ENCODE peak calls at places on chromosomes 11 and 22, in eight cellular contexts. V is ovary, X is Caco-2, Y is HCT116, J is adipocyte, R is A673, G is adrenal gland, D is heart left ventricle. A is an unnamed sample. For H3K4me1, the result is how much of the 10 kb centered on the place peaks cover.

GRCh38 chr11:102287963-102288744 is 29.1 kb upstream of the BIRC3 start:
- DNase-seq in V (peak), X (peak), Y (peak), J (peak), R (peak), G (peak), D (no peak), A (no peak)

GRCh38 chr11:123562166-123562565 is 92.3 kb downstream of the SCN3B start:
- DNase-seq in V (peak), X (no peak), Y (no peak), J (no peak), R (no peak), G (peak), D (no peak), A (no peak)

GRCh38 chr11:61475433-61475832 is 33.1 kb upstream of the LRRC10B start:
- DNase-seq in V (no peak), X (no peak), Y (no peak), J (no peak), R (no peak), G (no peak), D (no peak), A (no peak)

GRCh38 chr11:67268036-67268683 is 1.9 kb downstream of the GRK2 start:
- DNase-seq in V (no peak), X (no peak), Y (no peak), J (no peak), R (no peak), G (peak), D (peak), A (peak)

GRCh38 chr11:27028653-27029052 is 12.0 kb upstream of the BBOX1 start:
- DNase-seq in V (no peak), X (no peak), Y (no peak), J (peak), R (no peak), G (no peak), D (no peak), A (no peak)

GRCh38 chr11:108536783-108537182 is 38.6 kb upstream of the POGLUT3 start:
- DNase-seq in V (no peak), X (no peak), Y (no peak), J (no peak), R (no peak), G (no peak), D (no peak), A (no peak)

GRCh38 chr22:50443801-50444625 is 30.8 kb downstream of the SBF1 start:
- DNase-seq in V (no peak), X (no peak), Y (no peak), J (peak), R (no peak), G (no peak), D (peak), A (no peak)

GRCh38 chr11:33735426-33736147 is 636 bp downstream of the CD59 start:
- DNase-seq in V (no peak), X (peak), Y (no peak), J (peak), R (peak), G (peak), D (peak), A (peak)

GRCh38 chr22:43404673-43405385 is 7.0 kb upstream of the MPPED1 start:
- DNase-seq in V (no peak), X (no peak), Y (no peak), J (no peak), R (no peak), G (no peak), D (peak), A (no peak)

GRCh38 chr11:64868904-64869570 is 9.4 kb downstream of the EHD1 start:
- DNase-seq in V (peak), X (no peak), Y (no peak), J (peak), R (no peak), G (no peak), D (no peak), A (no peak)

GRCh38 chr11:35126000-35126878 is 12.7 kb upstream of the CD44 start:
- DNase-seq in V (no peak), X (no peak), Y (no peak), J (no peak), R (peak), G (no peak), D (no peak), A (no peak)

GRCh38 chr11:108698844-108699642 is 34.2 kb downstream of the DDX10 start:
- DNase-seq in V (no peak), X (no peak), Y (no peak), J (no peak), R (no peak), G (no peak), D (no peak), A (no peak)

GRCh38 chr11:114758627-114759026 is 80.3 kb downstream of the NXPE2 start:
- DNase-seq in V (no peak), X (no peak), Y (no peak), J (no peak), R (no peak), G (no peak), D (no peak), A (no peak)

GRCh38 chr11:66363805-66364535 is 7.6 kb downstream of the SLC29A2 start:
- DNase-seq in V (no peak), X (peak), Y (no peak), J (peak), R (peak), G (no peak), D (peak), A (no peak)

GRCh38 chr11:47464479-47464878 is 15.5 kb upstream of the RAPSN start:
- DNase-seq in V (no peak), X (no peak), Y (no peak), J (no peak), R (peak), G (no peak), D (no peak), A (peak)

GRCh38 chr11:68090706-68091105 is 30.5 kb downstream of the CHKA start:
- DNase-seq in V (no peak), X (no peak), Y (no peak), J (no peak), R (no peak), G (peak), D (no peak), A (no peak)

GRCh38 chr22:24416095-24416494 is 11.3 kb upstream of the ADORA2A start:
- DNase-seq in V (peak), X (no peak), Y (no peak), J (no peak), R (no peak), G (no peak), D (no peak), A (no peak)

GRCh38 chr22:46936378-46936916 is 174.0 kb downstream of the TBC1D22A start:
- DNase-seq in V (no peak), X (no peak), Y (no peak), J (peak), R (peak), G (no peak), D (no peak), A (no peak)

GRCh38 chr22:46902436-46902835 is 140.0 kb downstream of the TBC1D22A start:
- DNase-seq in V (no peak), X (no peak), Y (no peak), J (no peak), R (no peak), G (peak), D (no peak), A (no peak)

GRCh38 chr11:20353829-20354434 is 9.6 kb upstream of the HTATIP2 start:
- DNase-seq in V (no peak), X (no peak), Y (peak), J (peak), R (peak), G (peak), D (no peak), A (no peak)

GRCh38 chr11:47020793-47021624 is 84.4 kb downstream of the CSTPP1 start:
- DNase-seq in V (no peak), X (no peak), Y (no peak), J (no peak), R (no peak), G (no peak), D (no peak), A (no peak)

GRCh38 chr11:12150831-12151382 is 40.5 kb downstream of the MICAL2 start:
- DNase-seq in V (no peak), X (no peak), Y (no peak), J (peak), R (no peak), G (no peak), D (no peak), A (no peak)

GRCh38 chr11:35683728-35684339 is 21.3 kb downstream of the TRIM44 start:
- DNase-seq in V (no peak), X (no peak), Y (no peak), J (peak), R (no peak), G (no peak), D (no peak), A (no peak)

GRCh38 chr11:86395061-86395551 is 20.4 kb downstream of the CCDC81 start:
- DNase-seq in V (peak), X (no peak), Y (no peak), J (peak), R (no peak), G (peak), D (no peak), A (peak)

GRCh38 chr11:131899954-131900580 is 529.7 kb downstream of the NTM start:
- DNase-seq in V (no peak), X (no peak), Y (no peak), J (no peak), R (peak), G (no peak), D (no peak), A (no peak)

GRCh38 chr22:18103527-18104269 is 6.9 kb upstream of the TUBA8 start:
- DNase-seq in V (no peak), X (no peak), Y (no peak), J (no peak), R (no peak), G (no peak), D (no peak), A (no peak)

GRCh38 chr11:65043881-65044501 is 3.0 kb downstream of the SAC3D1 start:
- DNase-seq in V (no peak), X (no peak), Y (no peak), J (no peak), R (no peak), G (peak), D (no peak), A (peak)

GRCh38 chr11:1014276-1014675 is 22.2 kb downstream of the MUC6 start:
- DNase-seq in V (no peak), X (no peak), Y (no peak), J (no peak), R (no peak), G (no peak), D (no peak), A (no peak)

GRCh38 chr11:1780700-1781592 is 17.2 kb upstream of the CTSD start:
- DNase-seq in V (no peak), X (no peak), Y (no peak), J (no peak), R (no peak), G (no peak), D (no peak), A (no peak)

GRCh38 chr11:45771194-45771941 is 33.6 kb upstream of the SLC35C1 start:
- DNase-seq in V (peak), X (peak), Y (peak), J (peak), R (peak), G (peak), D (peak), A (peak)

GRCh38 chr11:128624269-128625170 is 37.2 kb upstream of the ETS1 start:
- DNase-seq in V (no peak), X (peak), Y (no peak), J (no peak), R (no peak), G (no peak), D (no peak), A (no peak)

GRCh38 chr22:37355174-37355573 is 72.1 kb downstream of the ELFN2 start:
- DNase-seq in V (no peak), X (no peak), Y (no peak), J (no peak), R (no peak), G (no peak), D (no peak), A (no peak)

GRCh38 chr11:68002943-68003845 is 703 bp downstream of the UNC93B1 start:
- DNase-seq in V (peak), X (peak), Y (no peak), J (peak), R (no peak), G (peak), D (peak), A (no peak)

GRCh38 chr11:100550910-100551309 is 136.2 kb upstream of the ARHGAP42 start:
- DNase-seq in V (no peak), X (no peak), Y (no peak), J (no peak), R (peak), G (no peak), D (no peak), A (no peak)

GRCh38 chr11:77102246-77103210 is at the start of gene OMP:
- DNase-seq in V (peak), X (no peak), Y (no peak), J (no peak), R (no peak), G (no peak), D (peak), A (no peak)

GRCh38 chr11:90912631-90913030 is 689.8 kb upstream of the CHORDC1 start:
- DNase-seq in V (no peak), X (no peak), Y (no peak), J (no peak), R (no peak), G (no peak), D (no peak), A (no peak)

GRCh38 chr22:24105018-24105360 is 76.3 kb upstream of the SUSD2 start:
- DNase-seq in V (no peak), X (no peak), Y (no peak), J (peak), R (no peak), G (peak), D (peak), A (peak)

GRCh38 chr11:78742430-78742829 is 167.8 kb upstream of the NARS2 start:
- DNase-seq in V (no peak), X (no peak), Y (no peak), J (no peak), R (peak), G (peak), D (peak), A (no peak)

GRCh38 chr11:102802341-102802740 is 4.4 kb upstream of the MMP1 start:
- DNase-seq in V (no peak), X (no peak), Y (no peak), J (peak), R (no peak), G (no peak), D (no peak), A (no peak)

DNA sequence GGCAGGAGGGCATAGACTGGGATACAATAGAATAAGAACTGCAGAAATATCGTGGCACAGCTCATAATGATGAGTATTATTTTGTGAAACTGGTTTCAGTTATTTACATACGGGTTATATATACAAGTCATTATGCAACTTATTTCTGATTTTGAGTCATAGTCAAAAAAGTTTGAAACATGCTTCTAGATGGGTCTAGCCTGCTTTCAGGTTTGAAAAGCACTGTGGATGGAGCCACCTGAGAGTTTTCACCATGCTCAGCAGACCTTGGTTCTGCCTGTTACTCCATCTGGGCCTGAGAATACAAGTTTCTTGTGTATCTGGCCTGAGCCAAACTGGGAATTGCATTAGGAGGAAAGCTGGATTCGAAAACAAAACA is 12.0 kb downstream of the IL10RA start:
- DNase-seq in V (no peak), X (no peak), Y (no peak), J (no peak), R (no peak), G (no peak), D (no peak), A (no peak)
- H3K4me1 ChIP-seq in V (under half), X (under half), Y (under half), J (under half), R (under half), G (under half), D (under half), A (under half)

GRCh38 chr11:118679483-118679882 is at the start of gene TREH:
- DNase-seq in V (no peak), X (peak), Y (no peak), J (no peak), R (no peak), G (no peak), D (no peak), A (peak)
- H3K4me1 ChIP-seq in V (under half), X (under half), Y (under half), J (under half), R (under half), G (under half), D (under half), A (under half)

GRCh38 chr11:94790771-94791180 is 22.6 kb downstream of the AMOTL1 start:
- DNase-seq in V (no peak), X (no peak), Y (peak), J (no peak), R (no peak), G (no peak), D (no peak), A (no peak)
- H3K4me1 ChIP-seq in V (under half), X (half or more), Y (half or more), J (half or more), R (half or more), G (under half), D (half or more), A (half or more)

GRCh38 chr11:118211006-118211405 is 13.8 kb downstream of the JAML start:
- DNase-seq in V (no peak), X (no peak), Y (no peak), J (peak), R (peak), G (no peak), D (no peak), A (no peak)
- H3K4me1 ChIP-seq in V (under half), X (half or more), Y (under half), J (under half), R (under half), G (under half), D (under half), A (under half)